ENCODE peak calls at places on chromosomes 1 and 21, in eight cellular contexts. One of them, this sample, is unnamed.
A peak's percentile ranks its signal among the peaks of the same experiment; 100 is the strongest.

GRCh38 chr1:3577711-3578432 is 33.4 kb downstream of the MEGF6 start:
- DNase-seq in HepG2: no peak
- DNase-seq in A549: no peak
- DNase-seq in substantia nigra: no peak
- DNase-seq in K562: no peak
- DNase-seq in tibial artery: no peak
- DNase-seq in cardiac muscle cell: peak; percentile 91
- DNase-seq in ascending aorta: no peak
- DNase-seq in this sample: no peak

GRCh38 chr1:204079608-204079999 is 6.7 kb downstream of the SOX13 start:
- DNase-seq in HepG2: no peak
- DNase-seq in A549: no peak
- DNase-seq in substantia nigra: no peak
- DNase-seq in K562: no peak
- DNase-seq in tibial artery: peak; percentile 59
- DNase-seq in cardiac muscle cell: no peak
- DNase-seq in ascending aorta: no peak
- DNase-seq in this sample: no peak

GRCh38 chr1:230822092-230822581 is 46.2 kb downstream of the C1orf198 start:
- DNase-seq in HepG2: no peak
- DNase-seq in A549: no peak
- DNase-seq in substantia nigra: no peak
- DNase-seq in K562: no peak
- DNase-seq in tibial artery: peak; percentile 80
- DNase-seq in cardiac muscle cell: no peak
- DNase-seq in ascending aorta: no peak
- DNase-seq in this sample: no peak

GRCh38 chr1:61638296-61638695 is 86.6 kb downstream of the TM2D1 start:
- DNase-seq in HepG2: no peak
- DNase-seq in A549: no peak
- DNase-seq in substantia nigra: no peak
- DNase-seq in K562: no peak
- DNase-seq in tibial artery: no peak
- DNase-seq in cardiac muscle cell: peak; percentile 89
- DNase-seq in ascending aorta: no peak
- DNase-seq in this sample: no peak

GRCh38 chr21:44337428-44337827 is 1.8 kb downstream of the CFAP410 start:
- DNase-seq in HepG2: no peak
- DNase-seq in A549: no peak
- DNase-seq in substantia nigra: no peak
- DNase-seq in K562: no peak
- DNase-seq in tibial artery: no peak
- DNase-seq in cardiac muscle cell: peak; percentile 17
- DNase-seq in ascending aorta: no peak
- DNase-seq in this sample: no peak

GRCh38 chr1:117928881-117929339 is 511 bp downstream of the GDAP2 start:
- DNase-seq in HepG2: peak; percentile 69
- DNase-seq in A549: peak; percentile 28
- DNase-seq in substantia nigra: peak; percentile 53
- DNase-seq in K562: peak; percentile 76
- DNase-seq in tibial artery: peak; percentile 74
- DNase-seq in cardiac muscle cell: peak; percentile 64
- DNase-seq in ascending aorta: peak; percentile 20
- DNase-seq in this sample: peak; percentile 75

GRCh38 chr1:25695066-25695990 is 78.7 kb downstream of the MAN1C1 start:
- DNase-seq in HepG2: peak; percentile 66
- DNase-seq in A549: peak; percentile 31
- DNase-seq in substantia nigra: peak; percentile 47
- DNase-seq in K562: peak; percentile 50
- DNase-seq in tibial artery: peak; percentile 95
- DNase-seq in cardiac muscle cell: peak; percentile 99
- DNase-seq in ascending aorta: peak; percentile 44
- DNase-seq in this sample: peak; percentile 83

GRCh38 chr1:24963943-24964677 is 34.0 kb upstream of the RUNX3 start:
- DNase-seq in HepG2: no peak
- DNase-seq in A549: no peak
- DNase-seq in substantia nigra: no peak
- DNase-seq in K562: no peak
- DNase-seq in tibial artery: no peak
- DNase-seq in cardiac muscle cell: no peak
- DNase-seq in ascending aorta: no peak
- DNase-seq in this sample: no peak

GRCh38 chr1:152753586-152753985 is 4.2 kb upstream of the KPRP start:
- DNase-seq in HepG2: no peak
- DNase-seq in A549: no peak
- DNase-seq in substantia nigra: no peak
- DNase-seq in K562: no peak
- DNase-seq in tibial artery: no peak
- DNase-seq in cardiac muscle cell: no peak
- DNase-seq in ascending aorta: no peak
- DNase-seq in this sample: no peak

GRCh38 chr1:35644204-35644603 is 2.9 kb upstream of the PSMB2 start:
- DNase-seq in HepG2: no peak
- DNase-seq in A549: no peak
- DNase-seq in substantia nigra: no peak
- DNase-seq in K562: no peak
- DNase-seq in tibial artery: no peak
- DNase-seq in cardiac muscle cell: no peak
- DNase-seq in ascending aorta: no peak
- DNase-seq in this sample: no peak

GRCh38 chr1:4595341-4596225 is 58.8 kb upstream of the AJAP1 start:
- DNase-seq in HepG2: no peak
- DNase-seq in A549: no peak
- DNase-seq in substantia nigra: no peak
- DNase-seq in K562: no peak
- DNase-seq in tibial artery: peak; percentile 42
- DNase-seq in cardiac muscle cell: no peak
- DNase-seq in ascending aorta: no peak
- DNase-seq in this sample: no peak

GRCh38 chr1:28078680-28079626 is 9.5 kb downstream of the EYA3 start:
- DNase-seq in HepG2: peak; percentile 80
- DNase-seq in A549: no peak
- DNase-seq in substantia nigra: no peak
- DNase-seq in K562: no peak
- DNase-seq in tibial artery: no peak
- DNase-seq in cardiac muscle cell: peak; percentile 81
- DNase-seq in ascending aorta: no peak
- DNase-seq in this sample: no peak

GRCh38 chr1:2395245-2395644 is 3.6 kb downstream of the RER1 start:
- DNase-seq in HepG2: no peak
- DNase-seq in A549: no peak
- DNase-seq in substantia nigra: no peak
- DNase-seq in K562: no peak
- DNase-seq in tibial artery: no peak
- DNase-seq in cardiac muscle cell: no peak
- DNase-seq in ascending aorta: no peak
- DNase-seq in this sample: no peak

DNA sequence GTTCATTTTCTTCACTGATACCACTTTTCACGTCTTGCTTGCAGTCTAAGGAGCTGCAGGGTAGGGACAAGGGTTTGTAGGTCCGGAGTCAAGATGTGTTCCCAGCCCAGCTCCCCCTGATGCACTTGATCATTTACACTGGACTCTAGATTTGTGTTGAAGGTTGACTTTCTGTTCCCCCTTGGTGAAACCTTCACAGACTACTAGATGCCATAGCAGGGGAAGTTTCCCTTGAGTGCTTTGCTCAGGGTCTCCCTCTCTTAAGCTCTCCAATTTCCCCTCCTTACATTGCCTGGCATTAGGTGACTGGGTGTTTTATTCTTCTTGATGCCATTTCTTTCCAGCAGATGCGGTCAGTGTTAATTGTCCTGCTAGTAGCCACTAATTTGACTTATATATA is 8.0 kb upstream of the RAB3GAP2 start:
- DNase-seq in HepG2: no peak
- DNase-seq in A549: no peak
- DNase-seq in substantia nigra: no peak
- DNase-seq in K562: no peak
- DNase-seq in tibial artery: no peak
- DNase-seq in cardiac muscle cell: no peak
- DNase-seq in ascending aorta: no peak
- DNase-seq in this sample: no peak
- H3K27ac ChIP-seq in HepG2: no peak overlapping the region
- H3K27ac ChIP-seq in A549: no peak overlapping the region
- H3K27ac ChIP-seq in substantia nigra: no peak overlapping the region
- H3K27ac ChIP-seq in K562: no peak overlapping the region
- H3K27ac ChIP-seq in tibial artery: no peak overlapping the region
- H3K27ac ChIP-seq in cardiac muscle cell: no peak overlapping the region
- H3K27ac ChIP-seq in ascending aorta: no peak overlapping the region
- H3K27ac ChIP-seq in this sample: no peak overlapping the region

DNA sequence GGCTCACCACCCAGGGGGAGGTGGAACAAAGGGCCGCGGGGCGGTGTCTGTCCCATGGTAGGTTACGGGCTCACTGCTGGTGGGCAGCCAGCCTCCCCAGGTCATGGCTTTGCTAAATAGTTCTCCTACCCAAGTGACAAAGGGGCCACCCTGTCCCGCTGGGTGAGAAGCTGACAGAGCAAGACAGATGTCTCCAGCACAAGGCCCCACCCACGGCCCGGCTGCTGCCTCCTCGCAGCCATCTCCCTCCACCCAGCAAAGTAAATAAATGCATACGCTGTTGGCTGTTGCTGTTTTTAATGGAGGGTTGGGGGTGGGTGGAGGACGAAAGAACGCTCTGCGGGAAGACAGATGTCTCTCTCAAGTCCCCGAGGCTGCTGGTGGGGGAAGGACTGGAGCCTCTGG is 9.1 kb upstream of the GPR153 start:
- DNase-seq in HepG2: no peak
- DNase-seq in A549: no peak
- DNase-seq in substantia nigra: no peak
- DNase-seq in K562: no peak
- DNase-seq in tibial artery: no peak
- DNase-seq in cardiac muscle cell: no peak
- DNase-seq in ascending aorta: no peak
- DNase-seq in this sample: no peak
- H3K27ac ChIP-seq in HepG2: no peak overlapping the region
- H3K27ac ChIP-seq in A549: no peak overlapping the region
- H3K27ac ChIP-seq in substantia nigra: no peak overlapping the region
- H3K27ac ChIP-seq in K562: no peak overlapping the region
- H3K27ac ChIP-seq in tibial artery: no peak overlapping the region
- H3K27ac ChIP-seq in cardiac muscle cell: no peak overlapping the region
- H3K27ac ChIP-seq in ascending aorta: no peak overlapping the region
- H3K27ac ChIP-seq in this sample: no peak overlapping the region

GRCh38 chr1:50841791-50842387 is 118.2 kb downstream of the FAF1 start:
- DNase-seq in HepG2: peak; percentile 5
- DNase-seq in A549: no peak
- DNase-seq in substantia nigra: no peak
- DNase-seq in K562: no peak
- DNase-seq in tibial artery: no peak
- DNase-seq in cardiac muscle cell: peak; percentile 56
- DNase-seq in ascending aorta: no peak
- DNase-seq in this sample: no peak
- H3K27ac ChIP-seq in HepG2: peak overlapping the region; percentile 59
- H3K27ac ChIP-seq in A549: no peak overlapping the region
- H3K27ac ChIP-seq in substantia nigra: no peak overlapping the region
- H3K27ac ChIP-seq in K562: peak overlapping the region; percentile 1
- H3K27ac ChIP-seq in tibial artery: no peak overlapping the region
- H3K27ac ChIP-seq in cardiac muscle cell: no peak overlapping the region
- H3K27ac ChIP-seq in ascending aorta: peak overlapping the region; percentile 19
- H3K27ac ChIP-seq in this sample: no peak overlapping the region

DNA sequence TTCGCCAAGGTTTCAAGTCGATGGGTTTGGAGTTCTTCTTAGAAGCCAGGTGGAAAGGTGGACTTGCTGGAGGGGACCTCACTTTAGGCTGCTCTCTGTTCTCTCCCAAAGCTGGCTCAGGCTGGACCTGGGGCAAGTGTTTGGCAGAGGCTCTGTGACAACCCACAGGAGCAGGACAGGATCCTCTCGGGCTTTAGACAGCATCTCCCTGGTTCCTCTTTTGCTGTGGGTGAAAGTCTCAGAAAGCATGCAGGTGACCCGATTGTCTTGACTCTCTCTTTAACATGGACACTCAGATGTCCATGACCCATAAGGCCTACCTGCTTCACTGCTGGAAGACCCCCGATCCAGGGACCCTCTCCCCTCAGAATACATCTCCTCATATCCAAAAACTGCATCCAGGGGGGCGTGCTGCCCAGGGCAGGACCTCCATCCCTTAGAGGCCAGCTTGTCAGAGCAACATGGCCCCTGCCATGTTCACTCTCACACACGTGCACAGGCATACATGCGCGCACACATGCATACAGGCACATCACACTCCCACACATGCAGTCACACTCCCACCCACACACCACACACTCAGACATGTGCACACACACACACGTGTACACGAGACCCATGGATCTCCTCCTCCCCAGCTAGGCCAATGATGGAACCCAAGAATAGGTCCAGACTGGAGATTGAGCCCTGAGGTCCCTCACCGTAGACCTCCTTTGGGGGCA is 21.3 kb downstream of the MRPL37 start:
- DNase-seq in HepG2: no peak
- DNase-seq in A549: no peak
- DNase-seq in substantia nigra: no peak
- DNase-seq in K562: no peak
- DNase-seq in tibial artery: no peak
- DNase-seq in cardiac muscle cell: no peak
- DNase-seq in ascending aorta: no peak
- DNase-seq in this sample: no peak
- H3K27ac ChIP-seq in HepG2: no peak overlapping the region
- H3K27ac ChIP-seq in A549: no peak overlapping the region
- H3K27ac ChIP-seq in substantia nigra: no peak overlapping the region
- H3K27ac ChIP-seq in K562: no peak overlapping the region
- H3K27ac ChIP-seq in tibial artery: peak overlapping the region; percentile 25
- H3K27ac ChIP-seq in cardiac muscle cell: no peak overlapping the region
- H3K27ac ChIP-seq in ascending aorta: peak overlapping the region; percentile 73
- H3K27ac ChIP-seq in this sample: no peak overlapping the region

DNA sequence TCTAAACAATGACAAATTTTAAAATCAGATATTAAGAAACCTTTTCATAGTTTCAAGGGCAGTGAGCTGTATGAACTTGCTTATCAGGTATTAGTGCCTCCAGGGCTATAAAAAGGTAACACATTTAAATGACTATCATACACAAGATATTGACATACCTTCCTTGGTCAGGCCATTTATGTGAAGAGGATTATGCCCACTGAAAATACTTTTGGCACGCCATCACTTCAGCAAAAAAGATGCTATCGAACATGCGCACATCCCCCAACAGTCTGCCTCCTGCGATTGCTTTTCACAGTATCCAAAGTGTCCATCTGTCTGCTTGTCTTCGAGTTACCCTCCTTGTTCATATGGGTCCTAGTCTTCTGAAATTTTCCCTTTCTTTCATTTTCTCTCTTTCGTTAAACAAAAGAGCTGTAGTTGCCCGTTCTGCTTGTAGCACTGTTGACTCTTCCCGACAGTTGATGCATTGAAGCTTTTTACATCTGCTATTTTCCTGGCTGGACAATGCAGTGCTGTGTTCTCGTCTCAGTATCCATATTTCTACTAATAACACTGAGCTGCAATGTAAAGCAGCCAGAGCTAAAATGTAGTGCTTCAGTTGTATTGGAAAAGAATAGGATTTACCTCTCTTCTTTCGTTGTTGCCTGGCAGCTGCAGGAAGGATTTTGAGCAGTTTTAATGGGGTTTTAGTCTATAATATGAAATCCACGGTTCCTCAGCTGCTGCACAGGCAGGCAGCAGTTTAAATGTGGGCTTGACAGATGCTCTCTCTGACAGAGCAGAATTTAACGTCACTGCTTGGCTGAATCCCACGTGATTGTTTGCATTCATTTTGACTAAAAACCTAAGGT is at the start of gene B3GALT2:
- DNase-seq in HepG2: peak; percentile 32
- DNase-seq in A549: no peak
- DNase-seq in substantia nigra: peak; percentile 14
- DNase-seq in K562: no peak
- DNase-seq in tibial artery: no peak
- DNase-seq in cardiac muscle cell: peak; percentile 60
- DNase-seq in ascending aorta: no peak
- DNase-seq in this sample: no peak
- H3K27ac ChIP-seq in HepG2: peak within 1 kb of the TSS; percentile 30
- H3K27ac ChIP-seq in A549: no peak within 1 kb of the TSS
- H3K27ac ChIP-seq in substantia nigra: peak within 1 kb of the TSS; percentile 75
- H3K27ac ChIP-seq in K562: no peak within 1 kb of the TSS
- H3K27ac ChIP-seq in tibial artery: peak within 1 kb of the TSS; percentile 34
- H3K27ac ChIP-seq in cardiac muscle cell: peak within 1 kb of the TSS; percentile 67
- H3K27ac ChIP-seq in ascending aorta: peak within 1 kb of the TSS; percentile 29
- H3K27ac ChIP-seq in this sample: peak within 1 kb of the TSS; percentile 59